ENCODE peak calls at places on chromosomes 1 and 21, in nine cellular contexts. One of them, this sample, is unnamed.

GRCh38 chr1:7948950-7949349 is 8.3 kb upstream of the TNFRSF9 start:
- DNase-seq in astrocyte of the spinal cord: peak
- DNase-seq in Peyer's patch: no peak
- DNase-seq in IMR-90: peak
- DNase-seq in BJ: peak
- DNase-seq in fibroblast of mammary gland: peak
- DNase-seq in heart left ventricle: no peak
- DNase-seq in HAP-1: no peak
- DNase-seq in lower lobe of right lung: no peak
- DNase-seq in this sample: no peak

GRCh38 chr1:70438529-70438928 is 27.5 kb downstream of the CTH start:
- DNase-seq in astrocyte of the spinal cord: no peak
- DNase-seq in Peyer's patch: no peak
- DNase-seq in IMR-90: peak
- DNase-seq in BJ: no peak
- DNase-seq in fibroblast of mammary gland: peak
- DNase-seq in heart left ventricle: no peak
- DNase-seq in HAP-1: no peak
- DNase-seq in lower lobe of right lung: no peak
- DNase-seq in this sample: no peak

GRCh38 chr21:14870841-14871126 is 194.0 kb downstream of the NRIP1 start:
- DNase-seq in astrocyte of the spinal cord: no peak
- DNase-seq in Peyer's patch: no peak
- DNase-seq in IMR-90: no peak
- DNase-seq in BJ: no peak
- DNase-seq in fibroblast of mammary gland: no peak
- DNase-seq in heart left ventricle: no peak
- DNase-seq in HAP-1: no peak
- DNase-seq in lower lobe of right lung: no peak
- DNase-seq in this sample: no peak

GRCh38 chr1:41955461-41956159 is 36.9 kb upstream of the HIVEP3 start:
- DNase-seq in astrocyte of the spinal cord: peak
- DNase-seq in Peyer's patch: no peak
- DNase-seq in IMR-90: peak
- DNase-seq in BJ: peak
- DNase-seq in fibroblast of mammary gland: peak
- DNase-seq in heart left ventricle: no peak
- DNase-seq in HAP-1: peak
- DNase-seq in lower lobe of right lung: no peak
- DNase-seq in this sample: no peak

GRCh38 chr1:167671727-167672511 is 41.9 kb downstream of the RCSD1 start:
- DNase-seq in astrocyte of the spinal cord: no peak
- DNase-seq in Peyer's patch: no peak
- DNase-seq in IMR-90: no peak
- DNase-seq in BJ: no peak
- DNase-seq in fibroblast of mammary gland: no peak
- DNase-seq in heart left ventricle: no peak
- DNase-seq in HAP-1: no peak
- DNase-seq in lower lobe of right lung: no peak
- DNase-seq in this sample: no peak

GRCh38 chr21:44059710-44060109 is 47.5 kb upstream of the PWP2 start:
- DNase-seq in astrocyte of the spinal cord: no peak
- DNase-seq in Peyer's patch: no peak
- DNase-seq in IMR-90: no peak
- DNase-seq in BJ: no peak
- DNase-seq in fibroblast of mammary gland: no peak
- DNase-seq in heart left ventricle: no peak
- DNase-seq in HAP-1: no peak
- DNase-seq in lower lobe of right lung: no peak
- DNase-seq in this sample: no peak

GRCh38 chr1:182391028-182391361 is 595 bp downstream of the GLUL start:
- DNase-seq in astrocyte of the spinal cord: no peak
- DNase-seq in Peyer's patch: no peak
- DNase-seq in IMR-90: no peak
- DNase-seq in BJ: no peak
- DNase-seq in fibroblast of mammary gland: no peak
- DNase-seq in heart left ventricle: no peak
- DNase-seq in HAP-1: no peak
- DNase-seq in lower lobe of right lung: peak
- DNase-seq in this sample: no peak

GRCh38 chr21:42013338-42013737 is 3.2 kb upstream of the ZBTB21 start:
- DNase-seq in astrocyte of the spinal cord: no peak
- DNase-seq in Peyer's patch: no peak
- DNase-seq in IMR-90: no peak
- DNase-seq in BJ: no peak
- DNase-seq in fibroblast of mammary gland: no peak
- DNase-seq in heart left ventricle: no peak
- DNase-seq in HAP-1: no peak
- DNase-seq in lower lobe of right lung: no peak
- DNase-seq in this sample: no peak

GRCh38 chr1:32142446-32143301 is 34.8 kb downstream of the KPNA6 start:
- DNase-seq in astrocyte of the spinal cord: peak
- DNase-seq in Peyer's patch: no peak
- DNase-seq in IMR-90: peak
- DNase-seq in BJ: peak
- DNase-seq in fibroblast of mammary gland: peak
- DNase-seq in heart left ventricle: peak
- DNase-seq in HAP-1: peak
- DNase-seq in lower lobe of right lung: no peak
- DNase-seq in this sample: no peak

GRCh38 chr1:192401832-192402231 is 85.0 kb downstream of the RGS21 start:
- DNase-seq in astrocyte of the spinal cord: peak
- DNase-seq in Peyer's patch: no peak
- DNase-seq in IMR-90: peak
- DNase-seq in BJ: no peak
- DNase-seq in fibroblast of mammary gland: peak
- DNase-seq in heart left ventricle: no peak
- DNase-seq in HAP-1: no peak
- DNase-seq in lower lobe of right lung: no peak
- DNase-seq in this sample: no peak

GRCh38 chr1:245807954-245808719 is 653.4 kb downstream of the KIF26B start:
- DNase-seq in astrocyte of the spinal cord: no peak
- DNase-seq in Peyer's patch: no peak
- DNase-seq in IMR-90: no peak
- DNase-seq in BJ: no peak
- DNase-seq in fibroblast of mammary gland: no peak
- DNase-seq in heart left ventricle: no peak
- DNase-seq in HAP-1: no peak
- DNase-seq in lower lobe of right lung: peak
- DNase-seq in this sample: no peak

GRCh38 chr1:207888647-207889046 is 22.3 kb downstream of the CD34 start:
- DNase-seq in astrocyte of the spinal cord: no peak
- DNase-seq in Peyer's patch: no peak
- DNase-seq in IMR-90: no peak
- DNase-seq in BJ: peak
- DNase-seq in fibroblast of mammary gland: peak
- DNase-seq in heart left ventricle: peak
- DNase-seq in HAP-1: no peak
- DNase-seq in lower lobe of right lung: no peak
- DNase-seq in this sample: no peak

GRCh38 chr1:65265296-65266271 is 43.8 kb upstream of the DNAJC6 start:
- DNase-seq in astrocyte of the spinal cord: peak
- DNase-seq in Peyer's patch: no peak
- DNase-seq in IMR-90: no peak
- DNase-seq in BJ: no peak
- DNase-seq in fibroblast of mammary gland: peak
- DNase-seq in heart left ventricle: peak
- DNase-seq in HAP-1: peak
- DNase-seq in lower lobe of right lung: no peak
- DNase-seq in this sample: peak

GRCh38 chr1:155978325-155978972 is at the start of gene ARHGEF2:
- DNase-seq in astrocyte of the spinal cord: peak
- DNase-seq in Peyer's patch: peak
- DNase-seq in IMR-90: peak
- DNase-seq in BJ: no peak
- DNase-seq in fibroblast of mammary gland: peak
- DNase-seq in heart left ventricle: peak
- DNase-seq in HAP-1: peak
- DNase-seq in lower lobe of right lung: peak
- DNase-seq in this sample: peak

GRCh38 chr1:2796890-2797740 is 4.4 kb downstream of the TTC34 start:
- DNase-seq in astrocyte of the spinal cord: no peak
- DNase-seq in Peyer's patch: no peak
- DNase-seq in IMR-90: no peak
- DNase-seq in BJ: no peak
- DNase-seq in fibroblast of mammary gland: no peak
- DNase-seq in heart left ventricle: no peak
- DNase-seq in HAP-1: no peak
- DNase-seq in lower lobe of right lung: peak
- DNase-seq in this sample: no peak

GRCh38 chr1:204307334-204307883 is 52.3 kb downstream of the PLEKHA6 start:
- DNase-seq in astrocyte of the spinal cord: no peak
- DNase-seq in Peyer's patch: no peak
- DNase-seq in IMR-90: peak
- DNase-seq in BJ: no peak
- DNase-seq in fibroblast of mammary gland: peak
- DNase-seq in heart left ventricle: peak
- DNase-seq in HAP-1: no peak
- DNase-seq in lower lobe of right lung: no peak
- DNase-seq in this sample: no peak

GRCh38 chr1:21921100-21921875 is 15.8 kb downstream of the HSPG2 start:
- DNase-seq in astrocyte of the spinal cord: no peak
- DNase-seq in Peyer's patch: no peak
- DNase-seq in IMR-90: no peak
- DNase-seq in BJ: no peak
- DNase-seq in fibroblast of mammary gland: no peak
- DNase-seq in heart left ventricle: no peak
- DNase-seq in HAP-1: peak
- DNase-seq in lower lobe of right lung: no peak
- DNase-seq in this sample: no peak

GRCh38 chr1:244341455-244342450 is 110.0 kb downstream of the ADSS2 start:
- DNase-seq in astrocyte of the spinal cord: peak
- DNase-seq in Peyer's patch: peak
- DNase-seq in IMR-90: no peak
- DNase-seq in BJ: no peak
- DNase-seq in fibroblast of mammary gland: peak
- DNase-seq in heart left ventricle: no peak
- DNase-seq in HAP-1: peak
- DNase-seq in lower lobe of right lung: no peak
- DNase-seq in this sample: no peak

GRCh38 chr1:150621497-150622113 is 7.8 kb downstream of the ENSA start:
- DNase-seq in astrocyte of the spinal cord: peak
- DNase-seq in Peyer's patch: no peak
- DNase-seq in IMR-90: peak
- DNase-seq in BJ: no peak
- DNase-seq in fibroblast of mammary gland: peak
- DNase-seq in heart left ventricle: no peak
- DNase-seq in HAP-1: peak
- DNase-seq in lower lobe of right lung: no peak
- DNase-seq in this sample: peak
- H3K4me3 ChIP-seq in astrocyte of the spinal cord: no peak
- H3K4me3 ChIP-seq in Peyer's patch: no peak
- H3K4me3 ChIP-seq in IMR-90: no peak
- H3K4me3 ChIP-seq in BJ: no peak
- H3K4me3 ChIP-seq in fibroblast of mammary gland: no peak
- H3K4me3 ChIP-seq in heart left ventricle: no peak
- H3K4me3 ChIP-seq in HAP-1: no peak
- H3K4me3 ChIP-seq in lower lobe of right lung: no peak
- H3K4me3 ChIP-seq in this sample: no peak

GRCh38 chr1:85065550-85065949 is 17.2 kb upstream of the MCOLN3 start:
- DNase-seq in astrocyte of the spinal cord: no peak
- DNase-seq in Peyer's patch: no peak
- DNase-seq in IMR-90: no peak
- DNase-seq in BJ: no peak
- DNase-seq in fibroblast of mammary gland: no peak
- DNase-seq in heart left ventricle: no peak
- DNase-seq in HAP-1: no peak
- DNase-seq in lower lobe of right lung: no peak
- DNase-seq in this sample: no peak
- H3K4me3 ChIP-seq in astrocyte of the spinal cord: no peak
- H3K4me3 ChIP-seq in Peyer's patch: no peak
- H3K4me3 ChIP-seq in IMR-90: no peak
- H3K4me3 ChIP-seq in BJ: no peak
- H3K4me3 ChIP-seq in fibroblast of mammary gland: no peak
- H3K4me3 ChIP-seq in heart left ventricle: no peak
- H3K4me3 ChIP-seq in HAP-1: no peak
- H3K4me3 ChIP-seq in lower lobe of right lung: no peak
- H3K4me3 ChIP-seq in this sample: no peak

DNA sequence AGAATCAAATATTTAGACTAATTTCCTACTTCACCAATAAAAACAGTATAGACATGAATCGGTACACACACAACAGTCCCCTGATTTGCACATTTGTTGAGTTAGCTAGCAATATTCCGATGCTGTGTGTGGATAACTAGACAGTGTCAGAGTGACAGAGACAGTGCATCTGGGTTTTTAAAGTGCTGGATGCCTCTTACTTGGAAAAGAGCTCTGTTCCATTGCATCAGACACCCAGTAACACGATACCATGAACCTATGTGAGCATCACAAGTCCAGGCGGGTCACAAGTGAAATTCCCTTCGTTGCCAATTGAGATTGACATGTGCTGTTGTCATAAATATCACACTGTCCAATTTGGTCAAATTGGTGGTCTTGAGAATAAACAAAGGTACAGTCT is 82.0 kb upstream of the ESRRG start:
- DNase-seq in astrocyte of the spinal cord: no peak
- DNase-seq in Peyer's patch: no peak
- DNase-seq in IMR-90: peak
- DNase-seq in BJ: no peak
- DNase-seq in fibroblast of mammary gland: no peak
- DNase-seq in heart left ventricle: no peak
- DNase-seq in HAP-1: no peak
- DNase-seq in lower lobe of right lung: no peak
- DNase-seq in this sample: no peak
- H3K4me3 ChIP-seq in astrocyte of the spinal cord: no peak
- H3K4me3 ChIP-seq in Peyer's patch: no peak
- H3K4me3 ChIP-seq in IMR-90: no peak
- H3K4me3 ChIP-seq in BJ: no peak
- H3K4me3 ChIP-seq in fibroblast of mammary gland: no peak
- H3K4me3 ChIP-seq in heart left ventricle: no peak
- H3K4me3 ChIP-seq in HAP-1: no peak
- H3K4me3 ChIP-seq in lower lobe of right lung: no peak
- H3K4me3 ChIP-seq in this sample: no peak

GRCh38 chr1:224427346-224427745 is 7.3 kb downstream of the WDR26 start:
- DNase-seq in astrocyte of the spinal cord: peak
- DNase-seq in Peyer's patch: no peak
- DNase-seq in IMR-90: peak
- DNase-seq in BJ: peak
- DNase-seq in fibroblast of mammary gland: peak
- DNase-seq in heart left ventricle: no peak
- DNase-seq in HAP-1: no peak
- DNase-seq in lower lobe of right lung: no peak
- DNase-seq in this sample: no peak

GRCh38 chr1:224432141-224432540 is 2.5 kb downstream of the WDR26 start:
- DNase-seq in astrocyte of the spinal cord: peak
- DNase-seq in Peyer's patch: no peak
- DNase-seq in IMR-90: no peak
- DNase-seq in BJ: no peak
- DNase-seq in fibroblast of mammary gland: peak
- DNase-seq in heart left ventricle: no peak
- DNase-seq in HAP-1: no peak
- DNase-seq in lower lobe of right lung: no peak
- DNase-seq in this sample: no peak

GRCh38 chr1:224431726-224432125 is 2.9 kb downstream of the WDR26 start:
- DNase-seq in astrocyte of the spinal cord: no peak
- DNase-seq in Peyer's patch: no peak
- DNase-seq in IMR-90: no peak
- DNase-seq in BJ: no peak
- DNase-seq in fibroblast of mammary gland: no peak
- DNase-seq in heart left ventricle: no peak
- DNase-seq in HAP-1: no peak
- DNase-seq in lower lobe of right lung: no peak
- DNase-seq in this sample: no peak

GRCh38 chr1:224430511-224431113 is 4.0 kb downstream of the WDR26 start:
- DNase-seq in astrocyte of the spinal cord: peak
- DNase-seq in Peyer's patch: no peak
- DNase-seq in IMR-90: peak
- DNase-seq in BJ: no peak
- DNase-seq in fibroblast of mammary gland: peak
- DNase-seq in heart left ventricle: no peak
- DNase-seq in HAP-1: no peak
- DNase-seq in lower lobe of right lung: no peak
- DNase-seq in this sample: peak

GRCh38 chr1:224429616-224430015 is 5.0 kb downstream of the WDR26 start:
- DNase-seq in astrocyte of the spinal cord: no peak
- DNase-seq in Peyer's patch: no peak
- DNase-seq in IMR-90: no peak
- DNase-seq in BJ: no peak
- DNase-seq in fibroblast of mammary gland: no peak
- DNase-seq in heart left ventricle: no peak
- DNase-seq in HAP-1: no peak
- DNase-seq in lower lobe of right lung: no peak
- DNase-seq in this sample: no peak
- H3K4me3 ChIP-seq in astrocyte of the spinal cord: no peak
- H3K4me3 ChIP-seq in Peyer's patch: no peak
- H3K4me3 ChIP-seq in IMR-90: no peak
- H3K4me3 ChIP-seq in BJ: no peak
- H3K4me3 ChIP-seq in fibroblast of mammary gland: no peak
- H3K4me3 ChIP-seq in heart left ventricle: no peak
- H3K4me3 ChIP-seq in HAP-1: no peak
- H3K4me3 ChIP-seq in lower lobe of right lung: no peak
- H3K4me3 ChIP-seq in this sample: no peak